ENCODE peak calls at places on chromosomes 6 and 20, in eight cellular contexts. Y, B, X, T, K, V, Z and F are unnamed samples.

GRCh38 chr6:22437665-22438064 is 131.7 kb upstream of the HDGFL1 start:
- DNase-seq in X (no peak), V (no peak), Y (no peak), T (no peak), Z (no peak), B (no peak), K (no peak), F (no peak)

GRCh38 chr6:140079328-140079727 is 704.9 kb upstream of the CITED2 start:
- DNase-seq in B (no peak), V (peak; percentile 28), X (no peak), K (no peak), Y (no peak), T (peak; percentile 7), Z (no peak), F (no peak)

GRCh38 chr20:45109634-45110033 is 5.3 kb downstream of the WFDC5 start:
- DNase-seq in Y (no peak), B (no peak), K (no peak), T (no peak), V (no peak), X (no peak), Z (no peak), F (no peak)

GRCh38 chr6:121523628-121524027 is 88.2 kb downstream of the GJA1 start:
- DNase-seq in X (no peak), B (no peak), K (no peak), V (no peak), Y (no peak), Z (no peak), T (no peak), F (no peak)

GRCh38 chr6:6655805-6656251 is 67.3 kb downstream of the LY86 start:
- DNase-seq in T (no peak), K (no peak), X (no peak), B (no peak), Y (no peak), V (no peak), Z (no peak), F (no peak)

GRCh38 chr20:11401988-11402387 is 515.7 kb upstream of the BTBD3 start:
- DNase-seq in T (no peak), Y (no peak), V (no peak), B (no peak), Z (no peak), K (no peak), X (no peak), F (no peak)

GRCh38 chr20:32830437-32830836 is 10.7 kb downstream of the MAPRE1 start:
- DNase-seq in Y (no peak), V (no peak), X (no peak), B (no peak), T (no peak), K (no peak), Z (no peak), F (no peak)

GRCh38 chr6:42702200-42702599 is 20.2 kb downstream of the PRPH2 start:
- DNase-seq in K (no peak), Y (no peak), T (peak; percentile 61), B (no peak), V (no peak), X (no peak), Z (no peak), F (no peak)

GRCh38 chr20:58652606-58653303 is 1.7 kb downstream of the STX16 start:
- DNase-seq in V (no peak), T (no peak), K (no peak), B (no peak), Z (no peak), Y (no peak), X (no peak), F (peak; percentile 17)

GRCh38 chr20:50518270-50518721 is 8.1 kb downstream of the PTPN1 start:
- DNase-seq in X (no peak), Y (no peak), Z (no peak), B (no peak), T (no peak), V (no peak), K (no peak), F (no peak)